ENCODE peak calls at places on chromosomes 12 and 14, in nine cellular contexts. One of them, this sample, is unnamed.

GRCh38 chr12:64650762-64651161 is 40.5 kb downstream of the RASSF3 start:
- DNase-seq in choroid plexus epithelial cell: no peak
- DNase-seq in HFFc6: no peak
- DNase-seq in dorsolateral prefrontal cortex: no peak
- DNase-seq in esophagus squamous epithelium: no peak
- DNase-seq in kidney epithelial cell: no peak
- DNase-seq in mammary epithelial cell: no peak
- DNase-seq in osteoblast: peak; percentile 82
- DNase-seq in testis: no peak
- DNase-seq in this sample: no peak

GRCh38 chr12:50734409-50735263 is 29.3 kb upstream of the ATF1 start:
- DNase-seq in testis: peak; percentile 41
- DNase-seq in dorsolateral prefrontal cortex: peak; percentile 59
- DNase-seq in mammary epithelial cell: no peak
- DNase-seq in esophagus squamous epithelium: no peak
- DNase-seq in kidney epithelial cell: no peak
- DNase-seq in osteoblast: peak; percentile 67
- DNase-seq in HFFc6: peak; percentile 7
- DNase-seq in choroid plexus epithelial cell: peak; percentile 59
- DNase-seq in this sample: peak; percentile 46

GRCh38 chr12:116636636-116637519 is 77.7 kb downstream of the MAP1LC3B2 start:
- DNase-seq in testis: no peak
- DNase-seq in choroid plexus epithelial cell: no peak
- DNase-seq in dorsolateral prefrontal cortex: no peak
- DNase-seq in kidney epithelial cell: no peak
- DNase-seq in mammary epithelial cell: no peak
- DNase-seq in HFFc6: no peak
- DNase-seq in osteoblast: no peak
- DNase-seq in esophagus squamous epithelium: no peak
- DNase-seq in this sample: no peak

GRCh38 chr12:30047499-30048262 is 263.9 kb upstream of the TMTC1 start:
- DNase-seq in choroid plexus epithelial cell: peak; percentile 65
- DNase-seq in mammary epithelial cell: peak; percentile 38
- DNase-seq in osteoblast: peak; percentile 34
- DNase-seq in kidney epithelial cell: no peak
- DNase-seq in testis: no peak
- DNase-seq in HFFc6: no peak
- DNase-seq in esophagus squamous epithelium: no peak
- DNase-seq in dorsolateral prefrontal cortex: no peak
- DNase-seq in this sample: no peak

GRCh38 chr12:76571256-76571655 is 11.7 kb upstream of the OSBPL8 start:
- DNase-seq in mammary epithelial cell: no peak
- DNase-seq in esophagus squamous epithelium: no peak
- DNase-seq in HFFc6: no peak
- DNase-seq in osteoblast: no peak
- DNase-seq in choroid plexus epithelial cell: no peak
- DNase-seq in dorsolateral prefrontal cortex: no peak
- DNase-seq in kidney epithelial cell: no peak
- DNase-seq in testis: no peak
- DNase-seq in this sample: no peak

GRCh38 chr12:55797550-55797949 is 20.0 kb downstream of the SARNP start:
- DNase-seq in kidney epithelial cell: no peak
- DNase-seq in osteoblast: no peak
- DNase-seq in testis: no peak
- DNase-seq in mammary epithelial cell: no peak
- DNase-seq in HFFc6: no peak
- DNase-seq in choroid plexus epithelial cell: no peak
- DNase-seq in esophagus squamous epithelium: no peak
- DNase-seq in dorsolateral prefrontal cortex: no peak
- DNase-seq in this sample: no peak

GRCh38 chr12:6915023-6915788 is 826 bp downstream of the ENO2 start:
- DNase-seq in HFFc6: no peak
- DNase-seq in osteoblast: peak; percentile 77
- DNase-seq in dorsolateral prefrontal cortex: no peak
- DNase-seq in kidney epithelial cell: no peak
- DNase-seq in choroid plexus epithelial cell: no peak
- DNase-seq in esophagus squamous epithelium: no peak
- DNase-seq in mammary epithelial cell: no peak
- DNase-seq in testis: no peak
- DNase-seq in this sample: no peak

GRCh38 chr12:65699251-65699650 is 125.0 kb upstream of the HMGA2 start:
- DNase-seq in mammary epithelial cell: peak; percentile 54
- DNase-seq in dorsolateral prefrontal cortex: no peak
- DNase-seq in osteoblast: peak; percentile 65
- DNase-seq in HFFc6: peak; percentile 55
- DNase-seq in choroid plexus epithelial cell: peak; percentile 85
- DNase-seq in testis: no peak
- DNase-seq in kidney epithelial cell: no peak
- DNase-seq in esophagus squamous epithelium: no peak
- DNase-seq in this sample: no peak

GRCh38 chr14:105018414-105018813 is 2.5 kb downstream of the CDCA4 start:
- DNase-seq in kidney epithelial cell: no peak
- DNase-seq in testis: no peak
- DNase-seq in choroid plexus epithelial cell: no peak
- DNase-seq in dorsolateral prefrontal cortex: no peak
- DNase-seq in mammary epithelial cell: no peak
- DNase-seq in osteoblast: peak; percentile 53
- DNase-seq in esophagus squamous epithelium: no peak
- DNase-seq in HFFc6: no peak
- DNase-seq in this sample: no peak

GRCh38 chr14:64790478-64790877 is 86.3 kb downstream of the PLEKHG3 start:
- DNase-seq in HFFc6: no peak
- DNase-seq in testis: no peak
- DNase-seq in kidney epithelial cell: no peak
- DNase-seq in osteoblast: no peak
- DNase-seq in choroid plexus epithelial cell: no peak
- DNase-seq in esophagus squamous epithelium: no peak
- DNase-seq in dorsolateral prefrontal cortex: no peak
- DNase-seq in mammary epithelial cell: no peak
- DNase-seq in this sample: no peak

GRCh38 chr14:96567289-96567899 is 65.2 kb downstream of the PAPOLA start:
- DNase-seq in mammary epithelial cell: no peak
- DNase-seq in choroid plexus epithelial cell: peak; percentile 66
- DNase-seq in esophagus squamous epithelium: no peak
- DNase-seq in testis: no peak
- DNase-seq in HFFc6: peak; percentile 50
- DNase-seq in kidney epithelial cell: no peak
- DNase-seq in osteoblast: no peak
- DNase-seq in dorsolateral prefrontal cortex: no peak
- DNase-seq in this sample: no peak

GRCh38 chr12:67026847-67027246 is 242.3 kb upstream of the CAND1 start:
- DNase-seq in choroid plexus epithelial cell: no peak
- DNase-seq in dorsolateral prefrontal cortex: no peak
- DNase-seq in esophagus squamous epithelium: no peak
- DNase-seq in HFFc6: no peak
- DNase-seq in mammary epithelial cell: no peak
- DNase-seq in osteoblast: no peak
- DNase-seq in testis: no peak
- DNase-seq in kidney epithelial cell: no peak
- DNase-seq in this sample: no peak

GRCh38 chr12:835754-836493 is 83.5 kb downstream of the WNK1 start:
- DNase-seq in mammary epithelial cell: no peak
- DNase-seq in choroid plexus epithelial cell: no peak
- DNase-seq in kidney epithelial cell: no peak
- DNase-seq in testis: no peak
- DNase-seq in esophagus squamous epithelium: no peak
- DNase-seq in dorsolateral prefrontal cortex: no peak
- DNase-seq in HFFc6: no peak
- DNase-seq in osteoblast: no peak
- DNase-seq in this sample: no peak

GRCh38 chr14:66111891-66112290 is 374.3 kb upstream of the CCDC196 start:
- DNase-seq in osteoblast: no peak
- DNase-seq in choroid plexus epithelial cell: no peak
- DNase-seq in mammary epithelial cell: no peak
- DNase-seq in HFFc6: no peak
- DNase-seq in testis: no peak
- DNase-seq in kidney epithelial cell: no peak
- DNase-seq in dorsolateral prefrontal cortex: no peak
- DNase-seq in esophagus squamous epithelium: no peak
- DNase-seq in this sample: no peak

GRCh38 chr12:76029982-76030377 is 1.6 kb downstream of the PHLDA1 start:
- DNase-seq in HFFc6: no peak
- DNase-seq in testis: peak; percentile 31
- DNase-seq in mammary epithelial cell: peak; percentile 47
- DNase-seq in kidney epithelial cell: no peak
- DNase-seq in osteoblast: peak; percentile 75
- DNase-seq in dorsolateral prefrontal cortex: no peak
- DNase-seq in choroid plexus epithelial cell: peak; percentile 62
- DNase-seq in esophagus squamous epithelium: no peak
- DNase-seq in this sample: peak; percentile 22

GRCh38 chr14:23513466-23514008 is 38.0 kb downstream of the ZFHX2 start:
- DNase-seq in kidney epithelial cell: no peak
- DNase-seq in mammary epithelial cell: no peak
- DNase-seq in esophagus squamous epithelium: no peak
- DNase-seq in dorsolateral prefrontal cortex: peak; percentile 47
- DNase-seq in testis: no peak
- DNase-seq in choroid plexus epithelial cell: no peak
- DNase-seq in osteoblast: peak; percentile 38
- DNase-seq in HFFc6: no peak
- DNase-seq in this sample: no peak

GRCh38 chr12:32074432-32074831 is 32.2 kb upstream of the BICD1 start:
- DNase-seq in choroid plexus epithelial cell: no peak
- DNase-seq in HFFc6: no peak
- DNase-seq in testis: no peak
- DNase-seq in esophagus squamous epithelium: no peak
- DNase-seq in mammary epithelial cell: no peak
- DNase-seq in osteoblast: no peak
- DNase-seq in kidney epithelial cell: no peak
- DNase-seq in dorsolateral prefrontal cortex: no peak
- DNase-seq in this sample: no peak

GRCh38 chr14:33457021-33457420 is 493.9 kb downstream of the EGLN3 start:
- DNase-seq in HFFc6: no peak
- DNase-seq in esophagus squamous epithelium: no peak
- DNase-seq in mammary epithelial cell: peak; percentile 50
- DNase-seq in choroid plexus epithelial cell: no peak
- DNase-seq in osteoblast: no peak
- DNase-seq in kidney epithelial cell: no peak
- DNase-seq in testis: no peak
- DNase-seq in dorsolateral prefrontal cortex: no peak
- DNase-seq in this sample: no peak

GRCh38 chr12:8950702-8951478 is 1.4 kb upstream of the M6PR start:
- DNase-seq in testis: no peak
- DNase-seq in mammary epithelial cell: no peak
- DNase-seq in dorsolateral prefrontal cortex: no peak
- DNase-seq in HFFc6: no peak
- DNase-seq in choroid plexus epithelial cell: no peak
- DNase-seq in esophagus squamous epithelium: no peak
- DNase-seq in osteoblast: no peak
- DNase-seq in kidney epithelial cell: no peak
- DNase-seq in this sample: no peak

GRCh38 chr12:124661382-124661781 is 94.0 kb upstream of the NCOR2 start:
- DNase-seq in kidney epithelial cell: no peak
- DNase-seq in esophagus squamous epithelium: no peak
- DNase-seq in choroid plexus epithelial cell: no peak
- DNase-seq in mammary epithelial cell: no peak
- DNase-seq in testis: no peak
- DNase-seq in dorsolateral prefrontal cortex: no peak
- DNase-seq in HFFc6: no peak
- DNase-seq in osteoblast: no peak
- DNase-seq in this sample: no peak
- TF ChIP-seq CTCF in kidney epithelial cell: peak; percentile 33
- TF ChIP-seq CTCF in esophagus squamous epithelium: no peak
- TF ChIP-seq CTCF in choroid plexus epithelial cell: peak; percentile 29
- TF ChIP-seq CTCF in mammary epithelial cell: no peak
- TF ChIP-seq CTCF in testis: no peak
- TF ChIP-seq CTCF in dorsolateral prefrontal cortex: peak; percentile 47
- TF ChIP-seq CTCF in HFFc6: peak; percentile 15
- TF ChIP-seq CTCF in osteoblast: no peak
- TF ChIP-seq CTCF in this sample: no peak

GRCh38 chr12:11508699-11509098 is 113.3 kb upstream of the PRB2 start:
- DNase-seq in osteoblast: no peak
- DNase-seq in choroid plexus epithelial cell: peak; percentile 69
- DNase-seq in esophagus squamous epithelium: no peak
- DNase-seq in kidney epithelial cell: peak; percentile 57
- DNase-seq in HFFc6: peak; percentile 52
- DNase-seq in dorsolateral prefrontal cortex: no peak
- DNase-seq in mammary epithelial cell: peak; percentile 8
- DNase-seq in testis: no peak
- DNase-seq in this sample: no peak

GRCh38 chr12:11510671-11511070 is 115.3 kb upstream of the PRB2 start:
- DNase-seq in osteoblast: no peak
- DNase-seq in choroid plexus epithelial cell: peak; percentile 22
- DNase-seq in mammary epithelial cell: no peak
- DNase-seq in testis: no peak
- DNase-seq in esophagus squamous epithelium: no peak
- DNase-seq in HFFc6: no peak
- DNase-seq in kidney epithelial cell: no peak
- DNase-seq in dorsolateral prefrontal cortex: no peak
- DNase-seq in this sample: no peak

GRCh38 chr12:11517080-11517479 is 121.7 kb upstream of the PRB2 start:
- DNase-seq in dorsolateral prefrontal cortex: no peak
- DNase-seq in HFFc6: no peak
- DNase-seq in kidney epithelial cell: no peak
- DNase-seq in testis: no peak
- DNase-seq in osteoblast: no peak
- DNase-seq in choroid plexus epithelial cell: no peak
- DNase-seq in esophagus squamous epithelium: no peak
- DNase-seq in mammary epithelial cell: no peak
- DNase-seq in this sample: no peak

DNA sequence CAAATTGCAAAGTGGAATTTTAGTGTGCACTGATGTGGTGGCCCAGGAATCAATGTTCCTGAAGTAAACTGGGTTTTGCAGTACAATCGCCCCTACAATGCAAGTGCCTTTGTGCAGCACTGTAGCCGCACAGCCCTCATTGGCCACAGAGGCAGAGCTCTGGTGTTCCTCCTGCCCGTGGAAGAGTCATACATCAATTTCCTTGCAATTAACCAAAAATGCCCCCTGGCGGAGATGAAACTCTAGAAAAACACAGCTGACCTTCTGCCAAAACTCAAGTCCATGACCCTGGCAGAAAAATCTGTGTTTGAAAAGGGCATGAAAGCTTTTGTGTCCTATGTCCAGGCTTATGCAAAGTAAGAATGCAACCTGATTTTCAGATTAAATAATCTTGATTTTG is 117.9 kb upstream of the PRB2 start:
- DNase-seq in testis: no peak
- DNase-seq in dorsolateral prefrontal cortex: no peak
- DNase-seq in osteoblast: no peak
- DNase-seq in HFFc6: no peak
- DNase-seq in mammary epithelial cell: no peak
- DNase-seq in esophagus squamous epithelium: no peak
- DNase-seq in choroid plexus epithelial cell: peak; percentile 38
- DNase-seq in kidney epithelial cell: no peak
- DNase-seq in this sample: peak; percentile 19
- TF ChIP-seq CTCF in testis: no peak
- TF ChIP-seq CTCF in dorsolateral prefrontal cortex: no peak
- TF ChIP-seq CTCF in osteoblast: peak; percentile 24
- TF ChIP-seq CTCF in HFFc6: peak; percentile 48
- TF ChIP-seq CTCF in mammary epithelial cell: peak; percentile 11
- TF ChIP-seq CTCF in esophagus squamous epithelium: no peak
- TF ChIP-seq CTCF in choroid plexus epithelial cell: peak; percentile 38
- TF ChIP-seq CTCF in kidney epithelial cell: peak; percentile 7
- TF ChIP-seq CTCF in this sample: no peak

GRCh38 chr14:30971586-30971985 is 53.9 kb upstream of the AP4S1 start:
- DNase-seq in choroid plexus epithelial cell: no peak
- DNase-seq in HFFc6: no peak
- DNase-seq in testis: no peak
- DNase-seq in osteoblast: no peak
- DNase-seq in esophagus squamous epithelium: no peak
- DNase-seq in kidney epithelial cell: no peak
- DNase-seq in dorsolateral prefrontal cortex: no peak
- DNase-seq in mammary epithelial cell: no peak
- DNase-seq in this sample: no peak
- TF ChIP-seq CTCF in choroid plexus epithelial cell: no peak
- TF ChIP-seq CTCF in HFFc6: no peak
- TF ChIP-seq CTCF in testis: no peak
- TF ChIP-seq CTCF in osteoblast: no peak
- TF ChIP-seq CTCF in esophagus squamous epithelium: no peak
- TF ChIP-seq CTCF in kidney epithelial cell: no peak
- TF ChIP-seq CTCF in dorsolateral prefrontal cortex: no peak
- TF ChIP-seq CTCF in mammary epithelial cell: no peak
- TF ChIP-seq CTCF in this sample: no peak

GRCh38 chr14:58362798-58363412 is 32.8 kb upstream of the TOMM20L start:
- DNase-seq in dorsolateral prefrontal cortex: no peak
- DNase-seq in esophagus squamous epithelium: no peak
- DNase-seq in mammary epithelial cell: peak; percentile 29
- DNase-seq in kidney epithelial cell: peak; percentile 5
- DNase-seq in HFFc6: peak; percentile 2
- DNase-seq in choroid plexus epithelial cell: peak; percentile 59
- DNase-seq in testis: no peak
- DNase-seq in osteoblast: peak; percentile 25
- DNase-seq in this sample: no peak
- TF ChIP-seq CTCF in dorsolateral prefrontal cortex: peak; percentile 44
- TF ChIP-seq CTCF in esophagus squamous epithelium: peak; percentile 14
- TF ChIP-seq CTCF in mammary epithelial cell: peak; percentile 31
- TF ChIP-seq CTCF in kidney epithelial cell: peak; percentile 24
- TF ChIP-seq CTCF in HFFc6: peak; percentile 64
- TF ChIP-seq CTCF in choroid plexus epithelial cell: peak; percentile 51
- TF ChIP-seq CTCF in testis: no peak
- TF ChIP-seq CTCF in osteoblast: peak; percentile 32
- TF ChIP-seq CTCF in this sample: no peak